ENCODE peak calls at places on chromosomes 16 and 17, in six cellular contexts. Z is stomach, X is GM23338, M is hepatocyte, O is GM23248, P is cardiac muscle cell. V is an unnamed sample.

GRCh38 chr17:17503566-17504130 is 7.5 kb upstream of the RASD1 start:
- DNase-seq in M (no peak), Z (no peak), O (no peak), X (no peak), P (no peak), V (no peak)

GRCh38 chr17:80761421-80761871 is 216.8 kb downstream of the RPTOR start:
- DNase-seq in P (peak; percentile 61), Z (no peak), X (no peak), M (peak; percentile 31), O (peak; percentile 66), V (no peak)

GRCh38 chr16:88350922-88351321 is 31.8 kb upstream of the ZNF469 start:
- DNase-seq in Z (no peak), P (no peak), M (no peak), O (no peak), X (no peak), V (no peak)

GRCh38 chr16:15874745-15875314 is 13.6 kb downstream of the CEP20 start:
- DNase-seq in O (peak; percentile 90), X (peak; percentile 87), Z (peak; percentile 59), P (peak; percentile 82), M (peak; percentile 77), V (no peak)

GRCh38 chr17:70078549-70078948 is 3.5 kb downstream of the KCNJ16 start:
- DNase-seq in Z (no peak), X (no peak), M (no peak), O (no peak), P (no peak), V (no peak)

GRCh38 chr17:75084039-75084660 is 3.6 kb upstream of the SLC16A5 start:
- DNase-seq in X (no peak), P (peak; percentile 71), Z (no peak), M (peak; percentile 67), O (no peak), V (no peak)

GRCh38 chr17:9878791-9879525 is 26.1 kb downstream of the RCVRN start:
- DNase-seq in P (peak; percentile 54), M (no peak), O (peak; percentile 57), Z (no peak), X (no peak), V (no peak)

GRCh38 chr17:65055280-65055707 is 1.2 kb downstream of the GNA13 start:
- DNase-seq in P (no peak), X (no peak), Z (no peak), O (no peak), M (no peak), V (no peak)

GRCh38 chr17:79864617-79865250 is 25.5 kb upstream of the CBX4 start:
- DNase-seq in O (no peak), X (no peak), M (no peak), P (no peak), Z (no peak), V (no peak)

GRCh38 chr16:16890964-16891363 is 512.0 kb downstream of the NPIPA7 start:
- DNase-seq in Z (no peak), O (no peak), X (peak; percentile 51), P (no peak), M (no peak), V (no peak)

GRCh38 chr16:24015923-24016322 is 180.1 kb downstream of the PRKCB start:
- DNase-seq in X (peak; percentile 15), M (no peak), Z (no peak), P (no peak), O (no peak), V (no peak)

GRCh38 chr16:48057085-48057484 is 98.7 kb downstream of the ABCC12 start:
- DNase-seq in X (no peak), Z (no peak), M (no peak), P (no peak), O (no peak), V (no peak)

GRCh38 chr16:2280461-2280860 is 12.5 kb upstream of the RNPS1 start:
- DNase-seq in Z (no peak), P (no peak), X (no peak), O (no peak), M (no peak), V (no peak)

GRCh38 chr17:38571833-38572274 is 33.9 kb downstream of the SRCIN1 start:
- DNase-seq in Z (no peak), P (no peak), M (no peak), X (peak; percentile 74), O (no peak), V (no peak)

GRCh38 chr17:17837966-17838962 is 1.5 kb upstream of the SREBF1 start:
- DNase-seq in Z (no peak), P (peak; percentile 65), O (peak; percentile 73), X (peak; percentile 95), M (peak; percentile 66), V (no peak)

GRCh38 chr16:9657659-9658058 is 524.6 kb downstream of the GRIN2A start:
- DNase-seq in O (no peak), P (no peak), Z (no peak), X (no peak), M (no peak), V (no peak)

GRCh38 chr17:67492251-67492740 is 115.2 kb downstream of the PITPNC1 start:
- DNase-seq in M (no peak), O (no peak), X (no peak), P (no peak), Z (no peak), V (no peak)

GRCh38 chr17:40922239-40922638 is 15.2 kb downstream of the KRT23 start:
- DNase-seq in P (peak; percentile 76), M (peak; percentile 80), X (no peak), Z (peak; percentile 32), O (peak; percentile 92), V (no peak)

GRCh38 chr17:30235386-30236296 is at the start of gene SLC6A4:
- DNase-seq in X (peak; percentile 72), Z (no peak), P (peak; percentile 31), O (peak; percentile 64), M (peak; percentile 44), V (no peak)

GRCh38 chr17:47218896-47219430 is 9.8 kb downstream of the MYL4 start:
- DNase-seq in O (no peak), Z (peak; percentile 37), X (no peak), M (no peak), P (no peak), V (no peak)

GRCh38 chr16:24013733-24014645 is 178.2 kb downstream of the PRKCB start:
- DNase-seq in P (no peak), O (no peak), M (no peak), X (no peak), Z (peak; percentile 31), V (no peak)

GRCh38 chr17:20925091-20925490 is 117.7 kb downstream of the USP22 start:
- DNase-seq in X (no peak), M (no peak), O (peak; percentile 38), P (peak; percentile 51), Z (no peak), V (no peak)
- H3K4me1 ChIP-seq in X (no peaks in the 10 kb centered on the region), M (no peaks in the 10 kb centered on the region), O (peaks cover 36% of the 10 kb centered on the region), P (no peaks in the 10 kb centered on the region), Z (no peaks in the 10 kb centered on the region), V (no peaks in the 10 kb centered on the region)

GRCh38 chr16:56584276-56584675 is 5.1 kb upstream of the MT3 start:
- DNase-seq in Z (no peak), P (no peak), M (no peak), X (no peak), O (no peak), V (no peak)

GRCh38 chr16:56593573-56594291 is 4.4 kb downstream of the MT3 start:
- DNase-seq in Z (no peak), P (no peak), O (no peak), M (no peak), X (no peak), V (no peak)

GRCh38 chr16:56589141-56590039 is at the start of gene MT3:
- DNase-seq in X (peak; percentile 87), Z (no peak), P (no peak), O (peak; percentile 53), M (peak; percentile 34), V (no peak)

GRCh38 chr16:56591377-56592060 is 2.2 kb downstream of the MT3 start:
- DNase-seq in X (no peak), O (no peak), P (no peak), Z (no peak), M (no peak), V (no peak)

DNA sequence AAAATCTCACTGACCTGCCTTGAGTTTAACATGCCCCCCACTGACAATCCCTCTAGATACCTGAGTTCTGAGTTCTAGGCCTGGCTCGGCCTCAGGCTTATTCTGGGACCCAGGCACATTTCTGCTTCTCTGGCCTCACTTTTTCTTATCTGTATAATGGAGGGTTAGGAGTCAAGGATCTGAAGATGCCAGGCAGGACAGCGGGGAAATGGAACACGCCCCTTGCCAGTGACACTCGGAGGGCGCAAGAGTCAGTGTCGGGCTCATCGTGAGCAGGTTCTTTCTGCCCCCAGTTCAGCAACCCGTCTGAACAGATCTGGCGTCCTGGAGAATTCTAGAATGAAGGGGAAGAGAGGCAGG is 567 bp upstream of the MT3 start:
- DNase-seq in Z (no peak), X (no peak), P (no peak), M (no peak), O (no peak), V (no peak)
- H3K27me3 ChIP-seq in Z (peaks cover 4% of the 10 kb centered on the region), X (peaks cover 71% of the 10 kb centered on the region), P (peaks cover 89% of the 10 kb centered on the region), M (peaks cover 45% of the 10 kb centered on the region), O (peaks cover 39% of the 10 kb centered on the region), V (peaks cover 20% of the 10 kb centered on the region)

DNA sequence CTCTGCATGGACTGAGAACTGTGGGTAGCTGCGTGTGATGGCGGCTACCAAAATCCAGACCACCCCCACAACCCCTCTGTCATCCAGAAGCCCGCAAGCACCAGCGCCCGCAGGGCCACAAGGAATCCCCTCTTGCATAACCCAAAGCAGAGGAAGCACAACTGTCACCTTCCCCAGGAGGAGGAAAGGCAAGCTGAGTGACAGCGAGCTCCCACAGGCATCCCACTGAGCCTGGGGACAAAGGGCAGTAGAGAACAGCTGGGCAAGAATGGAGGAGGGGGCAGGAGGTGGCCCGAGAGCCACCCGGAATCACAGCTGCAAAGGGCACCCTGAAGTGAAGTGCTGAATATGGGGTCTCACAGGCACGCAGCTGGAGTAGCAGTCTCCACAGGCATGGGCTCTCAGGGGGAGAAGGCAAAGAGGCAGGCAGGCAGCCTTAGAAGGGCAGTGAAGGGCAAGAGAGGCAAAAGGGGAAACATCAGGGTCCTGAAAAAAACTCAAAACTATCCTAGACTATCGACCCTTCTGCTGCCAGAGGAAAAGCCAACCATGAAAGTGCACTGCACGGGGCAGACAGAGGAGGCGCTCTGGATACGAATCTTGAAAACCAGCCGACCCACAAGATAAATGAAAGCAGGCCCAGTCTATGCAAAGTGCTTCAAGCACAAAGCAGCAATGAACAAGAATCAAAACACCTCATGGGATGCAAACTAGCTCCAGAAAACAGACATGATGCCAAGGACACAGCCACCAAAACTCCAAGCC is 17.1 kb downstream of the USP36 start:
- DNase-seq in M (no peak), Z (no peak), P (no peak), X (no peak), O (no peak), V (no peak)
- H3K4me3 ChIP-seq in M (no peak overlapping the region), Z (no peak overlapping the region), P (no peak overlapping the region), X (no peak overlapping the region), O (no peak overlapping the region), V (no peak overlapping the region)

GRCh38 chr17:76998839-76999238 is 130.6 kb downstream of the MGAT5B start:
- DNase-seq in X (no peak), O (no peak), P (no peak), Z (no peak), M (no peak), V (no peak)

GRCh38 chr17:76997981-76998531 is 129.9 kb downstream of the MGAT5B start:
- DNase-seq in P (no peak), M (no peak), O (no peak), Z (no peak), X (no peak), V (no peak)

GRCh38 chr17:76994237-76994637 is 126.0 kb downstream of the MGAT5B start:
- DNase-seq in X (no peak), Z (no peak), P (no peak), M (no peak), O (no peak), V (no peak)

GRCh38 chr17:76995352-76996105 is 127.3 kb downstream of the MGAT5B start:
- DNase-seq in O (no peak), M (no peak), X (peak; percentile 65), P (no peak), Z (no peak), V (no peak)

GRCh38 chr17:76996741-76997694 is 128.8 kb downstream of the MGAT5B start:
- DNase-seq in O (no peak), X (no peak), P (no peak), Z (no peak), M (no peak), V (no peak)
- H3K4me1 ChIP-seq in O (no peaks in the 10 kb centered on the region), X (peaks cover 35% of the 10 kb centered on the region), P (no peaks in the 10 kb centered on the region), Z (no peaks in the 10 kb centered on the region), M (no peaks in the 10 kb centered on the region), V (peaks cover 11% of the 10 kb centered on the region)